ENCODE peak calls at places on chromosomes 4 and X, in eight cellular contexts. One of them, this sample, is unnamed.

GRCh38 chr4:52051213-52051614 is at the start of gene SPATA18:
- DNase-seq in ovary: no peak
- DNase-seq in IMR-90: no peak
- DNase-seq in DND-41: no peak
- DNase-seq in fibroblast of mammary gland: peak
- DNase-seq in psoas muscle: peak
- DNase-seq in heart left ventricle: peak
- DNase-seq in stomach: peak
- DNase-seq in this sample: peak

GRCh38 chr4:2284934-2285664 is 23.2 kb upstream of the MXD4 start:
- DNase-seq in ovary: no peak
- DNase-seq in IMR-90: peak
- DNase-seq in DND-41: peak
- DNase-seq in fibroblast of mammary gland: peak
- DNase-seq in psoas muscle: peak
- DNase-seq in heart left ventricle: no peak
- DNase-seq in stomach: no peak
- DNase-seq in this sample: no peak

GRCh38 chr4:117641519-117641918 is 392.8 kb upstream of the NDST3 start:
- DNase-seq in ovary: no peak
- DNase-seq in IMR-90: no peak
- DNase-seq in DND-41: no peak
- DNase-seq in fibroblast of mammary gland: no peak
- DNase-seq in psoas muscle: no peak
- DNase-seq in heart left ventricle: no peak
- DNase-seq in stomach: no peak
- DNase-seq in this sample: no peak

GRCh38 chrX:101057095-101057714 is 5.3 kb upstream of the TRMT2B start:
- DNase-seq in ovary: no peak
- DNase-seq in IMR-90: peak
- DNase-seq in DND-41: no peak
- DNase-seq in fibroblast of mammary gland: peak
- DNase-seq in psoas muscle: no peak
- DNase-seq in heart left ventricle: no peak
- DNase-seq in stomach: no peak
- DNase-seq in this sample: no peak

GRCh38 chrX:31376408-31376807 is 304.6 kb upstream of the FTHL17 start:
- DNase-seq in ovary: no peak
- DNase-seq in IMR-90: no peak
- DNase-seq in DND-41: no peak
- DNase-seq in fibroblast of mammary gland: no peak
- DNase-seq in psoas muscle: no peak
- DNase-seq in heart left ventricle: no peak
- DNase-seq in stomach: no peak
- DNase-seq in this sample: no peak

GRCh38 chrX:1387141-1387776 is 4.7 kb downstream of the SLC25A6 start:
- DNase-seq in ovary: no peak
- DNase-seq in IMR-90: no peak
- DNase-seq in DND-41: peak
- DNase-seq in fibroblast of mammary gland: no peak
- DNase-seq in psoas muscle: peak
- DNase-seq in heart left ventricle: no peak
- DNase-seq in stomach: no peak
- DNase-seq in this sample: peak

GRCh38 chr4:17276821-17277220 is 235.1 kb downstream of the QDPR start:
- DNase-seq in ovary: peak
- DNase-seq in IMR-90: peak
- DNase-seq in DND-41: no peak
- DNase-seq in fibroblast of mammary gland: peak
- DNase-seq in psoas muscle: peak
- DNase-seq in heart left ventricle: peak
- DNase-seq in stomach: no peak
- DNase-seq in this sample: no peak

GRCh38 chr4:2745516-2745915 is 10.6 kb downstream of the TNIP2 start:
- DNase-seq in ovary: no peak
- DNase-seq in IMR-90: no peak
- DNase-seq in DND-41: no peak
- DNase-seq in fibroblast of mammary gland: no peak
- DNase-seq in psoas muscle: no peak
- DNase-seq in heart left ventricle: no peak
- DNase-seq in stomach: no peak
- DNase-seq in this sample: peak

GRCh38 chr4:1488357-1488756 is 82.1 kb upstream of the NKX1-1 start:
- DNase-seq in ovary: no peak
- DNase-seq in IMR-90: no peak
- DNase-seq in DND-41: no peak
- DNase-seq in fibroblast of mammary gland: no peak
- DNase-seq in psoas muscle: no peak
- DNase-seq in heart left ventricle: no peak
- DNase-seq in stomach: no peak
- DNase-seq in this sample: no peak

GRCh38 chrX:23383411-23383810 is 48.8 kb downstream of the PTCHD1 start:
- DNase-seq in ovary: no peak
- DNase-seq in IMR-90: peak
- DNase-seq in DND-41: no peak
- DNase-seq in fibroblast of mammary gland: peak
- DNase-seq in psoas muscle: no peak
- DNase-seq in heart left ventricle: no peak
- DNase-seq in stomach: no peak
- DNase-seq in this sample: no peak

GRCh38 chr4:39085891-39086290 is 23.9 kb downstream of the KLHL5 start:
- DNase-seq in ovary: no peak
- DNase-seq in IMR-90: no peak
- DNase-seq in DND-41: no peak
- DNase-seq in fibroblast of mammary gland: peak
- DNase-seq in psoas muscle: no peak
- DNase-seq in heart left ventricle: no peak
- DNase-seq in stomach: no peak
- DNase-seq in this sample: no peak

GRCh38 chrX:68732906-68733493 is 85.5 kb downstream of the STARD8 start:
- DNase-seq in ovary: peak
- DNase-seq in IMR-90: peak
- DNase-seq in DND-41: peak
- DNase-seq in fibroblast of mammary gland: peak
- DNase-seq in psoas muscle: peak
- DNase-seq in heart left ventricle: peak
- DNase-seq in stomach: peak
- DNase-seq in this sample: peak

GRCh38 chr4:51942108-51942832 is 77.9 kb downstream of the LRRC66 start:
- DNase-seq in ovary: no peak
- DNase-seq in IMR-90: no peak
- DNase-seq in DND-41: no peak
- DNase-seq in fibroblast of mammary gland: peak
- DNase-seq in psoas muscle: no peak
- DNase-seq in heart left ventricle: no peak
- DNase-seq in stomach: no peak
- DNase-seq in this sample: no peak

GRCh38 chr4:8914461-8915171 is 43.0 kb upstream of the HMX1 start:
- DNase-seq in ovary: peak
- DNase-seq in IMR-90: no peak
- DNase-seq in DND-41: peak
- DNase-seq in fibroblast of mammary gland: no peak
- DNase-seq in psoas muscle: no peak
- DNase-seq in heart left ventricle: no peak
- DNase-seq in stomach: peak
- DNase-seq in this sample: peak

GRCh38 chr4:173499568-173500535 is 30.2 kb downstream of the HAND2 start:
- DNase-seq in ovary: no peak
- DNase-seq in IMR-90: no peak
- DNase-seq in DND-41: no peak
- DNase-seq in fibroblast of mammary gland: no peak
- DNase-seq in psoas muscle: no peak
- DNase-seq in heart left ventricle: no peak
- DNase-seq in stomach: no peak
- DNase-seq in this sample: no peak

GRCh38 chr4:77443941-77444340 is 161.7 kb upstream of the CXCL13 start:
- DNase-seq in ovary: no peak
- DNase-seq in IMR-90: peak
- DNase-seq in DND-41: no peak
- DNase-seq in fibroblast of mammary gland: peak
- DNase-seq in psoas muscle: no peak
- DNase-seq in heart left ventricle: no peak
- DNase-seq in stomach: no peak
- DNase-seq in this sample: no peak

GRCh38 chrX:63784902-63785692 is at the start of gene ARHGEF9:
- DNase-seq in ovary: peak
- DNase-seq in IMR-90: no peak
- DNase-seq in DND-41: peak
- DNase-seq in fibroblast of mammary gland: no peak
- DNase-seq in psoas muscle: no peak
- DNase-seq in heart left ventricle: peak
- DNase-seq in stomach: peak
- DNase-seq in this sample: peak

DNA sequence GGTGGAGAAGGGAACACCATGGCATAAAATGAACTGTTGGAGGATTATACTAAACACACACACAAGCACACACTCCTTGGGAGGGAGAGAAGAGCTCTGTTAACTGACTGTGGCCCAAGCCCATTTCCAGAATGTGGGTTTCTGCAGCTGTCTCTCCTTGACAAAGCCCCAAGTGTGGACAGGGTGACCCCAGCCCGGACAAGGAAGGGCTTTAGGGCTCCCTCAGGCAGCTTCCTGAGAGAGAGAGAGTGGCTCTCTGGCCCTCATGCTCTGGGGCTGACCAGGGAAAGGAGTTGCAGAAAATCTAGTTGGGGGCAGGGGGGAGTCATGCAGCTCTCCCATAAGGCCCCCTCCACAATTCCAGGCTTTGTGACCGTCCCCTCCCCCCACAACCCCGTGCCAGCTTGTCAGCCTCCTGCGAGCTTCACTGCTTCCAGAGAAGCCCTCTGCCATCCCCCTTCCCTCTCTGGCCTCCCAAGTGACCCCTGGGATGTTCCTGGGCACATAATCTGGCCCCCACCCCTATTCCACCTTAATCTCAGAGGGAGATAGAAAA is 590 bp downstream of the ARHGEF9 start:
- DNase-seq in ovary: peak
- DNase-seq in IMR-90: no peak
- DNase-seq in DND-41: peak
- DNase-seq in fibroblast of mammary gland: no peak
- DNase-seq in psoas muscle: no peak
- DNase-seq in heart left ventricle: no peak
- DNase-seq in stomach: no peak
- DNase-seq in this sample: no peak
- H3K4me3 ChIP-seq in ovary: peak
- H3K4me3 ChIP-seq in IMR-90: peak
- H3K4me3 ChIP-seq in DND-41: peak
- H3K4me3 ChIP-seq in fibroblast of mammary gland: peak
- H3K4me3 ChIP-seq in psoas muscle: peak
- H3K4me3 ChIP-seq in heart left ventricle: peak
- H3K4me3 ChIP-seq in stomach: peak
- H3K4me3 ChIP-seq in this sample: peak

DNA sequence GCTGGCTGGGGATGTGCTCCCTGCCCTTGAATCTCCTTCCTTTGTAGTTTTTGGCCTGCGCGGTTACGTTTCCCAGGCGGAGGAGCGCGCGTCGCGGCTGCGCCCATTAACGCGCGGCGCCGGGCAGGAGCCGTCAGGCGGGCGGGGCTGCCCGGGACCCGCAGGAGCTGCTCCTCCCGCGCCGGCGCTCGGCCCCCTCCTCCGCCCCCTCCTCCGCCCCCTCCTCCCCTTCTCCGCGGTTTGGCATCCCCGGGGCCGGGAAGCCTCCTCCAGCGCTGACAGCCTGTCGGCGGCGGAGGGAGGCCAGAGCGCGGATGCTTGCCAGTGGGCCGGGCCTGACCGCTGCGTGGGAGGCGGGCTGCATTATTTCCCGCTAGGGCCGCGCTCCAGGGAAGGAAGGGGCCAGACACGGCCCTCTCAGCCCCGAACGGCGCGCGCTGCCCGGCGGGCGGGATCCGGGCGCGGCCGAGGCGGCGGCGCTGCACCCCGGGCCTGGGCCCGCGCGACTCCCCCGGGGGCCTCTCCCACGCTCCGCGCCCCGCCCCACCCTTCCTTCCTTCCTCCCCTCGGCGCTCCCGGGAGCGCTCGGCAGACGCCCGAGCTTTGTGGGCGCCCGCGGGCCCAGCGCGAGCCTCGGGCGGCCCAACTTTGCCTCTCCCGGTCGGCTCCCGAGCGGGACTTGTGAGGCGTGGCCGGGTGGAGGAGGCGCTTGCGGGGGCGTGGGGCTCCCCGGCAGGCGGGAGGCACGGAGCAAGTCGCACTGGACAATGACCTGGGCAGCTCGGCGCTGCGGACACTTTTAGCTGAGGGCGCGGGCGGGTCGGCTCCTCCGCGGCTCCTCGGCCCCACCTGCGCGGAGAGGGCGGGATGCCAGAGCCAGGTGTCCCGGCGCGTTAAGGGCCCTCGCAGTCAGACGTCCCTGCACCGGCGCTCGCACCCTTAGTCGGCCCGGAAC is at the start of gene DCLK2:
- DNase-seq in ovary: peak
- DNase-seq in IMR-90: peak
- DNase-seq in DND-41: no peak
- DNase-seq in fibroblast of mammary gland: peak
- DNase-seq in psoas muscle: peak
- DNase-seq in heart left ventricle: peak
- DNase-seq in stomach: peak
- DNase-seq in this sample: peak
- H3K4me3 ChIP-seq in ovary: peak
- H3K4me3 ChIP-seq in IMR-90: peak
- H3K4me3 ChIP-seq in DND-41: no peak
- H3K4me3 ChIP-seq in fibroblast of mammary gland: peak
- H3K4me3 ChIP-seq in psoas muscle: peak
- H3K4me3 ChIP-seq in heart left ventricle: peak
- H3K4me3 ChIP-seq in stomach: peak
- H3K4me3 ChIP-seq in this sample: peak

GRCh38 chr4:154399259-154399974 is 92.2 kb downstream of the DCHS2 start:
- DNase-seq in ovary: no peak
- DNase-seq in IMR-90: peak
- DNase-seq in DND-41: no peak
- DNase-seq in fibroblast of mammary gland: peak
- DNase-seq in psoas muscle: no peak
- DNase-seq in heart left ventricle: no peak
- DNase-seq in stomach: no peak
- DNase-seq in this sample: no peak
- H3K4me3 ChIP-seq in ovary: no peak
- H3K4me3 ChIP-seq in IMR-90: no peak
- H3K4me3 ChIP-seq in DND-41: no peak
- H3K4me3 ChIP-seq in fibroblast of mammary gland: peak
- H3K4me3 ChIP-seq in psoas muscle: peak
- H3K4me3 ChIP-seq in heart left ventricle: no peak
- H3K4me3 ChIP-seq in stomach: peak
- H3K4me3 ChIP-seq in this sample: no peak

DNA sequence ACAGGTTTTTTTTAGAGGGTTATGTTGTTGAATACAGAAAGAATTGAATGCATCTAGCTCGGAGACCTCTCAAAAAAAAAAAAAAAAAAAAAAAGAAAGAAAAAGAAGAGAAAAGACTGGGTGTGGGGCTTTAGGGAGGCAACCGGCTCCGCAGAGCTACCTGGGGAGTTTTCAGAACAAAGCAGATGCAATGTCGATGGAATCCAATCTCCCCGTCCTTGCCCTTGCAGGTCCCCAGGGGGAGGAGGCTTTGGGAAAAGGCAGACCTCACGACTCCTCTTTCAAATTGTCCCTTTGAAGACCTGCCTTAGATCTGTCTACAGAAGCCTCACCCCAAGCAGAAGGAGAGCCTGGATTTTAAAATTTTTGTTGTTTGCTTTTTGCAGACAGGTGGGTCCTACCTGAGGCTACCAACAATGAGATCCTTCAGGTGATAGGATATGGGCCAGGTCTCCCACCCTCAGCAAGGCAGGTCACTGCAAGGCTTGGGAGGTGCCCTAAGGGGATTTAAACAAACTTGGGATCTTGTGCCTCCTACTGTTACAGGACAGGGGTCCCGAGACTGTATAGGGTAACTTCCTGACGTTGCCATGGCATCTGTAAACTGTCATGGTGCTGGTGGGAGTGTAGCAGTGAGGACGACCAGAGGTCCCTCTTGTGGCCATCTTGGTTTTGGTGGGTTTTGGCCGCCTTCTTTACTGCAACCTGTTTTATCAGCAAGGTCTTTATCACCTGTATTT is 75.2 kb upstream of the PRKX start:
- DNase-seq in ovary: no peak
- DNase-seq in IMR-90: no peak
- DNase-seq in DND-41: no peak
- DNase-seq in fibroblast of mammary gland: no peak
- DNase-seq in psoas muscle: no peak
- DNase-seq in heart left ventricle: no peak
- DNase-seq in stomach: no peak
- DNase-seq in this sample: no peak
- H3K4me3 ChIP-seq in ovary: no peak
- H3K4me3 ChIP-seq in IMR-90: no peak
- H3K4me3 ChIP-seq in DND-41: no peak
- H3K4me3 ChIP-seq in fibroblast of mammary gland: no peak
- H3K4me3 ChIP-seq in psoas muscle: no peak
- H3K4me3 ChIP-seq in heart left ventricle: no peak
- H3K4me3 ChIP-seq in stomach: no peak
- H3K4me3 ChIP-seq in this sample: no peak